ENCODE peak calls at places on chromosomes 12 and 14, in seven cellular contexts. K, Y, C, D, E, P and F are unnamed samples.

GRCh38 chr12:6987956-6988573 is 17.4 kb downstream of the EMG1 start:
- DNase-seq in D (no peak), C (no peak), Y (no peak), E (no peak), P (peak), K (no peak), F (no peak)

GRCh38 chr14:22113401-22113800 is 439.8 kb upstream of the OR4E1 start:
- DNase-seq in E (no peak), P (no peak), D (no peak), C (no peak), Y (no peak), K (no peak), F (no peak)

GRCh38 chr14:22837059-22837749 is 819 bp downstream of the MMP14 start:
- DNase-seq in K (no peak), E (no peak), D (peak), C (no peak), P (no peak), Y (peak), F (no peak)

GRCh38 chr12:115383668-115384067 is 699.7 kb upstream of the TBX3 start:
- DNase-seq in E (no peak), P (peak), D (no peak), Y (peak), C (no peak), K (no peak), F (no peak)

GRCh38 chr14:38129705-38130104 is 78.0 kb upstream of the SSTR1 start:
- DNase-seq in D (no peak), C (no peak), E (no peak), P (no peak), Y (no peak), K (no peak), F (no peak)

GRCh38 chr12:14827043-14827442 is 13.1 kb upstream of the SMCO3 start:
- DNase-seq in Y (no peak), K (no peak), P (no peak), C (no peak), D (no peak), E (no peak), F (no peak)

GRCh38 chr14:69842671-69843407 is 36.4 kb upstream of the SMOC1 start:
- DNase-seq in D (no peak), K (no peak), C (no peak), Y (no peak), P (no peak), E (no peak), F (no peak)

GRCh38 chr12:40837891-40838424 is 145.7 kb downstream of the CNTN1 start:
- DNase-seq in K (no peak), E (no peak), Y (no peak), D (no peak), P (no peak), C (no peak), F (no peak)

GRCh38 chr14:32476532-32476931 is 147.4 kb downstream of the AKAP6 start:
- DNase-seq in D (no peak), Y (no peak), C (no peak), E (no peak), P (no peak), K (no peak), F (no peak)

GRCh38 chr12:64903738-64904137 is 79.3 kb downstream of the TBC1D30 start:
- DNase-seq in C (no peak), D (no peak), Y (peak), E (no peak), K (no peak), P (no peak), F (no peak)

GRCh38 chr14:50335389-50335788 is 23.3 kb downstream of the DMAC2L start:
- DNase-seq in K (no peak), C (peak), E (no peak), D (peak), P (peak), Y (peak), F (peak)

GRCh38 chr12:96045566-96045965 is 10.2 kb upstream of the LTA4H start:
- DNase-seq in P (no peak), K (no peak), D (no peak), E (no peak), C (no peak), Y (no peak), F (no peak)

GRCh38 chr12:123533672-123534643 is at the start of gene RILPL1:
- DNase-seq in E (no peak), K (no peak), C (no peak), P (no peak), Y (peak), D (peak), F (peak)

GRCh38 chr12:104416637-104417036 is 40.1 kb upstream of the CHST11 start:
- DNase-seq in P (no peak), C (no peak), D (no peak), K (no peak), Y (no peak), E (no peak), F (no peak)

GRCh38 chr12:64824500-64825142 is at the start of gene TBC1D30:
- DNase-seq in P (no peak), C (no peak), K (no peak), D (no peak), Y (peak), E (no peak), F (no peak)

GRCh38 chr12:15599266-15600037 is 189.7 kb downstream of the EPS8 start:
- DNase-seq in P (no peak), D (peak), E (no peak), Y (peak), K (no peak), C (peak), F (no peak)

GRCh38 chr14:98120831-98121464 is 1151.0 kb downstream of the BCL11B start:
- DNase-seq in K (no peak), C (no peak), Y (no peak), P (no peak), E (no peak), D (no peak), F (no peak)

GRCh38 chr12:95701275-95701674 is 89.3 kb downstream of the NTN4 start:
- DNase-seq in E (no peak), P (no peak), C (no peak), Y (peak), D (no peak), K (no peak), F (no peak)

GRCh38 chr14:31194095-31194494 is 13.5 kb downstream of the HECTD1 start:
- DNase-seq in C (no peak), P (no peak), Y (peak), D (no peak), E (no peak), K (no peak), F (no peak)

GRCh38 chr12:109753959-109754358 is 40.3 kb downstream of the FAM222A start:
- DNase-seq in D (no peak), K (no peak), E (no peak), P (no peak), C (no peak), Y (no peak), F (no peak)

GRCh38 chr12:65699251-65699650 is 125.0 kb upstream of the HMGA2 start:
- DNase-seq in D (no peak), C (no peak), K (no peak), P (no peak), Y (peak), E (no peak), F (no peak)

GRCh38 chr14:105851716-105852377 is 325.5 kb downstream of the TMEM121 start:
- DNase-seq in D (peak), E (no peak), Y (no peak), C (no peak), K (no peak), P (peak), F (no peak)

GRCh38 chr12:109999983-110000505 is 814 bp downstream of the ANKRD13A start:
- DNase-seq in C (no peak), D (no peak), Y (no peak), K (no peak), E (no peak), P (no peak), F (peak)

GRCh38 chr12:79935624-79936040 is 735 bp upstream of the PPP1R12A start:
- DNase-seq in E (no peak), D (no peak), Y (peak), K (no peak), C (peak), P (no peak), F (no peak)

GRCh38 chr12:175250-175649 is 38.7 kb downstream of the SLC6A12 start:
- DNase-seq in E (no peak), K (no peak), P (no peak), C (no peak), D (peak), Y (no peak), F (no peak)

GRCh38 chr12:95718001-95718400 is 72.6 kb downstream of the NTN4 start:
- DNase-seq in K (no peak), E (no peak), C (no peak), P (no peak), D (no peak), Y (no peak), F (no peak)

GRCh38 chr12:65725376-65725775 is 98.9 kb upstream of the HMGA2 start:
- DNase-seq in E (peak), D (no peak), Y (peak), C (no peak), P (no peak), K (no peak), F (no peak)

GRCh38 chr14:95915326-95915725 is 38.7 kb downstream of the TUNAR start:
- DNase-seq in C (no peak), P (no peak), E (no peak), K (no peak), D (no peak), Y (no peak), F (no peak)

GRCh38 chr12:120358412-120359158 is 10.4 kb downstream of the MSI1 start:
- DNase-seq in K (no peak), Y (no peak), E (no peak), D (no peak), P (no peak), C (no peak), F (no peak)
- TF ChIP-seq CTCF in K (no peak), Y (no peak), E (no peak), D (no peak), P (no peak), C (no peak), F (no peak)

GRCh38 chr12:81078469-81079196 is 754 bp downstream of the ACSS3 start:
- DNase-seq in E (no peak), D (no peak), K (no peak), Y (peak), C (peak), P (no peak), F (no peak)
- TF ChIP-seq POLR2A in E (no peak), D (no peak), K (no peak), Y (no peak), C (no peak), P (no peak), F (no peak)

DNA sequence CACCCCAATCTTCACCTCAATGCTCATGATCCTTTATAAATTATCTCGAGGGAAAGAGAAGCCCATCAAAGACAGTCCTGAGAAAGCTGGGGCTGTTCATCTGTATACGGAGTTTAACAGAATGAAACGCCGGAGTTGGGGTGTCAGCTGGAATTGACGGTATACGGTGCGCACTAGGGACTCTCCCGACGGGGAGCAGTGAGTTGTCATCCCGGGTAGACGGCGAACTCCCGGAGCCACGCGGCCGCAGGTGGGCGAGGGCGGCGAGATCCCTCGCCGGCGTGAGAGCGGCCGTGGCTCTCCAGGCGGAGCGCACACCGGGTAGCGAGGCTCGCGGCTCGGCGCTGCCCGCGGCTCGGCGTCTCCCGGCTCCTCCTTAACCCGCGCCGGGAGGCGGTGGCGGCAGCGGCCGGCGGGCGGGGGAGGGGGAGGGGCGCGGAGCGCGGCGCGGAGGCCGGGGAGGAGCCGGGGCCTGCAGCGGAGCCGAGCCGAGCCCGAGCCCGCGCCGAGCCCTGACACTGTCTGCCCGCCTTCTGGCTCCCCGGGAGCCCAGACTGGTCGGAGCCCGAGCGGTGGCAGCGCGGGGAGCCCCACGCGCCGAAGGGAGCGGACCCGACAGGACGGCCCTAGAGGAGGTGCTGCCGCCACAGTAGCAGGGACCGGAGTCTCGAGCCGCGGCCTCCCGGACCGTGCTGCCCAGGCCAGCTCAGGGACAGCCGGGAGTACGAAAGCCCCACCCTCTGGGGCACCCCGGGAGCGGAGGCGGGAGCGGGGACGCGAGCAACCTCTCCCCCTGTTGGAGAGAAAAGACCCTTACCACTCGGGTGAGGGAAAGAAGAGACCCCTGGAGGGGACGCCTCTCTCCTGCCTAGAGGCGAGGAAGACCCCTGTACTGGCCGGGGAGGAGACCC is at the start of gene FOXJ2:
- DNase-seq in K (no peak), C (peak), Y (peak), E (no peak), D (peak), P (peak), F (peak)
- TF ChIP-seq CTCF in K (no peak), C (no peak), Y (no peak), E (no peak), D (no peak), P (no peak), F (no peak)

DNA sequence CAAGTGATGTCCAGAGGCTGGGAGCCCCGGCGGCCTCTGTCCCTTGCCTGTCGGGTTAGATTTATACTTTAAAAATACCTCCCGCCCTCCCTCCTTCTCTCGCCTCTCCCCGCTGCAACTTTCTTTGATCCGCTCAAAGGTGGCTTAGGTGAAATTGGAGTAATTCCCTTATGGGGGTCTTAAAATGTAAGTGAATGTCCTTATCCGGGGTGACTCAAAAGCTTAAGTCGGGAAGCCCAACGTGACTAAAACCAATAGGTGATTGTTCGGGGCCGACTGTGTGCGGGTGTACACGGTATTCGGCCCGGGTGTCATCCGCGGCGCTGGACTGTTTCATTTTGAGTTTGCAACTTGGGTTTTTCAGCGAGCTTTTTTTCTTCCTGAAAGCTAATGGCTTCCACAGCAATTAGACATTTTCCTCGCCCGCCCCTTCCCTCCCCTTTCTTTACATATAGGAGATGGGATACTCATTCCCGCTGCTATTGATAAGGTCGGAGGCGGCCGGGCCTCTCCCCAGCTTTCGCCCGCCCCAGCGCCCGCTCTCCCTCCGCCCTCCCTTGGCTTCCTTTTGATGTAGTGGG is 2.0 kb upstream of the CCND2 start:
- DNase-seq in D (no peak), Y (no peak), C (no peak), P (no peak), K (no peak), E (no peak), F (peak)
- TF ChIP-seq POLR2A in D (no peak), Y (no peak), C (peak), P (no peak), K (peak), E (no peak), F (no peak)

GRCh38 chr12:124863409-124864325 is at the start of gene SCARB1:
- DNase-seq in K (no peak), Y (peak), E (peak), P (peak), C (peak), D (peak), F (peak)
- TF ChIP-seq CTCF in K (no peak), Y (no peak), E (peak), P (no peak), C (no peak), D (no peak), F (no peak)

DNA sequence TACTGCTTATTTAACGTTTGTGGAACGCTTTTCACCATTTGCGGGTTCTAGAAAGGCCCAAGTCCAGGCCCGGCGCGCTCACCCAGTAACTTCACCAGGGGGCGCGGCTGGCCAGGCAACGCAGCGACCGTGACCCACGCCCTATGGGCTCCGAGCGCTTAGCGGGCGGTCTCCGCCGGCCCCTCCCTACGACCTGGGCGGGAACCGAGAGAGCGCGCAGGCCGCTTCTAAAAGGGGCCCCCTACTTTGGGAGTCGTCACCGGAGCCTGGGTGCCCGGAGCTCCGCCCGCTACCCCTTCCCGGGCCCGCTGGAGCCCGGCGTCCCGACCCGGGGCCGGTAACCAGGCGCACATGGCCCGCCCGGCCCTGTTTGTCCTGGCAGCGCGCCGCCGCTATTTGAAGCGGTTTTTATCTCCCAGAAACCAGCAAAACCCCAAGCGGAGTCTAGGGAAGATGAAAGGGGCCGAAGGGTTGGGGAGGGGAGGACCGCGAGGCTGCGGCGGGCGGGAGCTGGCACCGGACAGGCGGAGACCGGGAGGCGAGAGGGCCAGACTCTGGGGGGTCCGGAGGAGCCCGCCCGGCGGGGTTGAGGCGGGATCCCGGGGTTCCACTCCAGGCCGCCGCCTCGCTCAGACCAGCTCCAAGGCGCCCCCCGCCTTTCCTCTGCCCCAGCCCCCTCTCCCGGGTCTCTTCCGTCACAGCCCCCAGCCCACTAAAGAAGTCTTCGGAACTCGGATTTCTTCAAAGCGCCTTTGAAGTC is 3.5 kb upstream of the AAAS start:
- DNase-seq in P (peak), K (no peak), D (peak), E (peak), Y (peak), C (peak), F (peak)
- TF ChIP-seq POLR2A in P (peak), K (peak), D (no peak), E (peak), Y (peak), C (peak), F (no peak)

DNA sequence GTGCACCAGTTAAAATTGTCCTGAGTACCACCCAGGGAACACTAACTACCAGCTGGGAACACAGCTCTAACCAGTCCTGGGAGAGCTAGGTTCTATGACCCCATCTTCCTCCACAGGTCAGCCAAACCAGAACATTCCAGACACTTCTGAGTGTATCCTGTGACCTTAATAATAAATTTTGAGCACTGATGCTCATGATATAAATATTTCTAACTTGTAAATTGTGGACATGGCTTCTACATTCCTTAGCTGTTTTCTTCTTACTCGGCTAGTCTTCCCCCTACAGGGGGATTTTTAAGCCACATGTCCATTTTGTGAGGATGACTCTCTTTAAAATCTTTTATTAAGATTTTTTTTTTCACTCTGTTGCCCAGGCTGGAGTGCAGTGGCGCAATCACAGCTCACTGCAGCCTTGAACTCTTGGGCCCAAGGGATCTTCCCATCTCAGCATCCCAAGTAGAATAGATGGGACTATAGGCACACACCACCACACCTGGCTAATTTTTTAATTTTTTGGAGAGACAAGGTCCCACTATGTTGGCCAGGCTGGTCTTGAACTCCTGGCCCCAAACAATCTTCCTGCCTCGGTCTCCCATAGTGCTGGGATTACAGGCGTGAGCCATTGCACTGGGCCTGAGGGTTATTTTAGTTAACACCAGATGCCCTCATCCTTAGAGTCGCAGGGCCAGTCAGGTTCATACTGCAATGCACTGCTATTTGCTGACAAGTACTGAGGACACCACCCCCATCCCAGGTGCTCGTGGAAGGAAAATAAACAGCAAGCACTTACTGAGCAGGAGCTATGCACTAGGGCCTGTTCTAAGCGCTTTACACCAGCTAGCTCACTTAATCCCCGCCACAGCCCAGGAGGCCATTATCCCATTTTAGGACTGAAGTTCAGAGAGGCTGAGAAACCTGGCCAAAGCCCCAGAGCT is 142.6 kb upstream of the NCOR2 start:
- DNase-seq in C (peak), Y (peak), D (no peak), P (no peak), K (no peak), E (no peak), F (no peak)
- TF ChIP-seq CTCF in C (no peak), Y (peak), D (no peak), P (no peak), K (no peak), E (no peak), F (no peak)